ENCODE peak calls at places on chromosome 14, in six cellular contexts. One of them, this sample, is unnamed.

GRCh38 chr14:74905595-74906142 is 17.4 kb downstream of the RPS6KL1 start:
- DNase-seq in adipocyte: peak; percentile 89
- DNase-seq in right lobe of liver: peak; percentile 75
- DNase-seq in OCI-LY7: peak; percentile 68
- DNase-seq in mammary epithelial cell: peak; percentile 20
- DNase-seq in esophagus squamous epithelium: no peak
- DNase-seq in this sample: no peak

GRCh38 chr14:49766839-49767238 is 1.1 kb upstream of the KLHDC2 start:
- DNase-seq in adipocyte: peak; percentile 13
- DNase-seq in OCI-LY7: peak; percentile 21
- DNase-seq in esophagus squamous epithelium: no peak
- DNase-seq in right lobe of liver: no peak
- DNase-seq in mammary epithelial cell: peak; percentile 13
- DNase-seq in this sample: no peak

GRCh38 chr14:100498068-100498467 is 89.1 kb downstream of the BEGAIN start:
- DNase-seq in right lobe of liver: no peak
- DNase-seq in esophagus squamous epithelium: no peak
- DNase-seq in adipocyte: no peak
- DNase-seq in OCI-LY7: no peak
- DNase-seq in mammary epithelial cell: no peak
- DNase-seq in this sample: no peak

GRCh38 chr14:93971635-93972027 is 4.7 kb downstream of the ASB2 start:
- DNase-seq in right lobe of liver: no peak
- DNase-seq in adipocyte: no peak
- DNase-seq in esophagus squamous epithelium: no peak
- DNase-seq in mammary epithelial cell: no peak
- DNase-seq in OCI-LY7: peak; percentile 36
- DNase-seq in this sample: no peak

GRCh38 chr14:64800000-64800399 is 79.7 kb downstream of the SPTB start:
- DNase-seq in mammary epithelial cell: peak; percentile 23
- DNase-seq in right lobe of liver: no peak
- DNase-seq in esophagus squamous epithelium: no peak
- DNase-seq in OCI-LY7: peak; percentile 7
- DNase-seq in adipocyte: peak; percentile 65
- DNase-seq in this sample: no peak

GRCh38 chr14:104786091-104786586 is 9.4 kb downstream of the AKT1 start:
- DNase-seq in mammary epithelial cell: no peak
- DNase-seq in right lobe of liver: no peak
- DNase-seq in esophagus squamous epithelium: no peak
- DNase-seq in adipocyte: no peak
- DNase-seq in OCI-LY7: no peak
- DNase-seq in this sample: no peak

GRCh38 chr14:95519699-95520098 is 3.2 kb upstream of the SYNE3 start:
- DNase-seq in mammary epithelial cell: peak; percentile 72
- DNase-seq in OCI-LY7: peak; percentile 58
- DNase-seq in adipocyte: peak; percentile 95
- DNase-seq in right lobe of liver: peak; percentile 57
- DNase-seq in esophagus squamous epithelium: peak; percentile 40
- DNase-seq in this sample: no peak

GRCh38 chr14:20714593-20715250 is 26.2 kb downstream of the ANG start:
- DNase-seq in esophagus squamous epithelium: no peak
- DNase-seq in adipocyte: no peak
- DNase-seq in right lobe of liver: peak; percentile 60
- DNase-seq in OCI-LY7: no peak
- DNase-seq in mammary epithelial cell: peak; percentile 79
- DNase-seq in this sample: peak; percentile 36

GRCh38 chr14:57299511-57299910 is 30.7 kb downstream of the AP5M1 start:
- DNase-seq in OCI-LY7: no peak
- DNase-seq in right lobe of liver: no peak
- DNase-seq in adipocyte: no peak
- DNase-seq in mammary epithelial cell: no peak
- DNase-seq in esophagus squamous epithelium: no peak
- DNase-seq in this sample: no peak

GRCh38 chr14:90705052-90705392 is 111.2 kb downstream of the TTC7B start:
- DNase-seq in adipocyte: no peak
- DNase-seq in right lobe of liver: no peak
- DNase-seq in OCI-LY7: no peak
- DNase-seq in esophagus squamous epithelium: no peak
- DNase-seq in mammary epithelial cell: no peak
- DNase-seq in this sample: no peak

GRCh38 chr14:103697601-103698379 is 17.5 kb downstream of the XRCC3 start:
- DNase-seq in OCI-LY7: no peak
- DNase-seq in esophagus squamous epithelium: no peak
- DNase-seq in mammary epithelial cell: no peak
- DNase-seq in right lobe of liver: no peak
- DNase-seq in adipocyte: no peak
- DNase-seq in this sample: no peak

GRCh38 chr14:36279306-36280244 is 40.9 kb downstream of the MBIP start:
- DNase-seq in adipocyte: no peak
- DNase-seq in right lobe of liver: no peak
- DNase-seq in esophagus squamous epithelium: no peak
- DNase-seq in mammary epithelial cell: peak; percentile 58
- DNase-seq in OCI-LY7: no peak
- DNase-seq in this sample: no peak

GRCh38 chr14:81164167-81164774 is 56.5 kb downstream of the GTF2A1 start:
- DNase-seq in esophagus squamous epithelium: no peak
- DNase-seq in mammary epithelial cell: peak; percentile 85
- DNase-seq in OCI-LY7: peak; percentile 75
- DNase-seq in right lobe of liver: peak; percentile 76
- DNase-seq in adipocyte: peak; percentile 50
- DNase-seq in this sample: no peak

GRCh38 chr14:83096092-83096491 is 1562.4 kb upstream of the SEL1L start:
- DNase-seq in adipocyte: peak; percentile 29
- DNase-seq in right lobe of liver: no peak
- DNase-seq in mammary epithelial cell: no peak
- DNase-seq in esophagus squamous epithelium: no peak
- DNase-seq in OCI-LY7: no peak
- DNase-seq in this sample: no peak

GRCh38 chr14:35556548-35556947 is 22.6 kb downstream of the INSM2 start:
- DNase-seq in mammary epithelial cell: no peak
- DNase-seq in OCI-LY7: no peak
- DNase-seq in esophagus squamous epithelium: no peak
- DNase-seq in right lobe of liver: no peak
- DNase-seq in adipocyte: no peak
- DNase-seq in this sample: no peak

GRCh38 chr14:74913986-74914573 is 9.0 kb downstream of the RPS6KL1 start:
- DNase-seq in OCI-LY7: peak; percentile 59
- DNase-seq in mammary epithelial cell: peak; percentile 57
- DNase-seq in esophagus squamous epithelium: no peak
- DNase-seq in right lobe of liver: peak; percentile 74
- DNase-seq in adipocyte: peak; percentile 94
- DNase-seq in this sample: no peak

GRCh38 chr14:96830946-96831345 is 33.8 kb downstream of the VRK1 start:
- DNase-seq in right lobe of liver: no peak
- DNase-seq in mammary epithelial cell: no peak
- DNase-seq in esophagus squamous epithelium: no peak
- DNase-seq in OCI-LY7: no peak
- DNase-seq in adipocyte: no peak
- DNase-seq in this sample: no peak
- H3K4me3 ChIP-seq in right lobe of liver: no peak overlapping the region
- H3K4me3 ChIP-seq in mammary epithelial cell: no peak overlapping the region
- H3K4me3 ChIP-seq in esophagus squamous epithelium: no peak overlapping the region
- H3K4me3 ChIP-seq in OCI-LY7: no peak overlapping the region
- H3K4me3 ChIP-seq in adipocyte: no peak overlapping the region
- H3K4me3 ChIP-seq in this sample: no peak overlapping the region

GRCh38 chr14:68514611-68515194 is 278.2 kb downstream of the ZFP36L1 start:
- DNase-seq in esophagus squamous epithelium: no peak
- DNase-seq in OCI-LY7: no peak
- DNase-seq in mammary epithelial cell: peak; percentile 29
- DNase-seq in right lobe of liver: no peak
- DNase-seq in adipocyte: no peak
- DNase-seq in this sample: no peak
- H3K4me1 ChIP-seq in esophagus squamous epithelium: peaks cover 50% of the 10 kb centered on the region
- H3K4me1 ChIP-seq in OCI-LY7: peaks cover 52% of the 10 kb centered on the region
- H3K4me1 ChIP-seq in mammary epithelial cell: peaks cover 56% of the 10 kb centered on the region
- H3K4me1 ChIP-seq in right lobe of liver: peaks cover 3% of the 10 kb centered on the region
- H3K4me1 ChIP-seq in adipocyte: peaks cover 65% of the 10 kb centered on the region
- H3K4me1 ChIP-seq in this sample: peaks cover 17% of the 10 kb centered on the region

DNA sequence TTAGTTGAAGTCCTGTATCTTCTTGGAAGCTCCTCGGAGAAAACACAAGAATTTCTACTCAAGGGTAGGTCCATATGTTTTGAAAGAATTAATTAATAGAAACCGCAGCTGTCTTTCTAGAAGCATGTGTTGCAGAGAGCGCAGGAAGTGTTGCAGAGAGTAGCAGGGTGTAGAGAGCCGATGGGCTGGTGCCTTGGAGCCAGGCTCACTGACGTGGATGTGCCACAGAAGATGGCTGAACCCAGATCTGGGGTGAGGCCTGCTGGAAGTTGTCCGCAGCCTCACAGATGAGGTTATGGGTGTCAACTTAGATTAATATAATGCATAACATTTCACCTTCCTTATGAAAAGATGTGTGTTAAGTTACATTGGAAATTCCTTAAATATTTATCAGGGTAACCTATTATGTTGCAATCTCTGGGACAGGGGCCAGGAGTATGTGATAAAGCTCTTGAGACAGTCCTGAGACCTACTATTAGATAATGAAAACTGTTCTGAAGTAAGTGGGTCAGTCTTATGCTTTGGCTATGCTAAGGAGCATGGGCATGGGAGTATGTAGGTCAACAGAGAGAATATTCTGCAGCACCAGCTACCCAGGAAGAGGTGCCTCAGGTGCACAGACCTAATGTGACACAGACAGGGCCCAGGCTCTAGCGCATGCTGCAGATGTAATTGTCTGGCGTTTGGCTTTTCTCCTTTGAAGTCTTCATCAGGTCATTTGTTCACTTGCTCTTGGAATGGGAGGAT is 973.3 kb downstream of the BCL11B start:
- DNase-seq in mammary epithelial cell: no peak
- DNase-seq in right lobe of liver: no peak
- DNase-seq in adipocyte: no peak
- DNase-seq in esophagus squamous epithelium: no peak
- DNase-seq in OCI-LY7: no peak
- DNase-seq in this sample: no peak
- H3K9me3 ChIP-seq in mammary epithelial cell: no peaks in the 10 kb centered on the region
- H3K9me3 ChIP-seq in right lobe of liver: no peaks in the 10 kb centered on the region
- H3K9me3 ChIP-seq in adipocyte: no peaks in the 10 kb centered on the region
- H3K9me3 ChIP-seq in esophagus squamous epithelium: no peaks in the 10 kb centered on the region
- H3K9me3 ChIP-seq in OCI-LY7: no peaks in the 10 kb centered on the region
- H3K9me3 ChIP-seq in this sample: no peaks in the 10 kb centered on the region

GRCh38 chr14:76350671-76351070 is 25.3 kb upstream of the ESRRB start:
- DNase-seq in OCI-LY7: no peak
- DNase-seq in right lobe of liver: no peak
- DNase-seq in adipocyte: no peak
- DNase-seq in mammary epithelial cell: no peak
- DNase-seq in esophagus squamous epithelium: no peak
- DNase-seq in this sample: no peak

GRCh38 chr14:76349993-76350392 is 25.9 kb upstream of the ESRRB start:
- DNase-seq in esophagus squamous epithelium: no peak
- DNase-seq in mammary epithelial cell: no peak
- DNase-seq in OCI-LY7: no peak
- DNase-seq in adipocyte: no peak
- DNase-seq in right lobe of liver: no peak
- DNase-seq in this sample: no peak

GRCh38 chr14:76351941-76352340 is 24.0 kb upstream of the ESRRB start:
- DNase-seq in mammary epithelial cell: no peak
- DNase-seq in adipocyte: no peak
- DNase-seq in esophagus squamous epithelium: no peak
- DNase-seq in OCI-LY7: no peak
- DNase-seq in right lobe of liver: no peak
- DNase-seq in this sample: no peak

GRCh38 chr14:76354310-76354709 is 21.6 kb upstream of the ESRRB start:
- DNase-seq in mammary epithelial cell: no peak
- DNase-seq in right lobe of liver: no peak
- DNase-seq in adipocyte: no peak
- DNase-seq in esophagus squamous epithelium: no peak
- DNase-seq in OCI-LY7: no peak
- DNase-seq in this sample: no peak

GRCh38 chr14:76352639-76353281 is 23.2 kb upstream of the ESRRB start:
- DNase-seq in esophagus squamous epithelium: no peak
- DNase-seq in mammary epithelial cell: peak; percentile 21
- DNase-seq in adipocyte: peak; percentile 74
- DNase-seq in right lobe of liver: peak; percentile 57
- DNase-seq in OCI-LY7: peak; percentile 7
- DNase-seq in this sample: no peak
- H3K4me3 ChIP-seq in esophagus squamous epithelium: no peak overlapping the region
- H3K4me3 ChIP-seq in mammary epithelial cell: peak overlapping the region; percentile 38
- H3K4me3 ChIP-seq in adipocyte: peak overlapping the region; percentile 74
- H3K4me3 ChIP-seq in right lobe of liver: peak overlapping the region; percentile 28
- H3K4me3 ChIP-seq in OCI-LY7: no peak overlapping the region
- H3K4me3 ChIP-seq in this sample: peak overlapping the region; percentile 60

DNA sequence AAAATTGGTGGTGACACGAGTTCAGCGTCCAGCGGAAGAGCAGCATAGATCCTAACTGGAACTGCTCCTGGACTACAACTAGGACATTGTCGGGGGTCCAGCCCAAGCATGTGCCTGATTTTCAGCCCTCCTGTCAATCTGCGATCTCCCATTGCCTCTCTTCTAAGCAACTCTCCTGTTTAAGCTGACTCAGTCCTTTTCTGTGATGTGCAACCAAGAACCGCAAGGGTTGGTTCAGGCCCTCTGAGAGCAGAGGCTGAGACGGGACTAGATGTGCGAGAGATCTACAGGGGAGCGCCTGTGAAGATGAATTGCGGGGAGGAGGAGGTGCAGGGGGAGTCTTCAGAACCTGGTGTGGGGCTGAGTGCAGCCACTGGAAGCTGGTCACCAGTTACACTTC is 3.7 kb upstream of the PAPLN start:
- DNase-seq in OCI-LY7: no peak
- DNase-seq in right lobe of liver: no peak
- DNase-seq in mammary epithelial cell: no peak
- DNase-seq in esophagus squamous epithelium: no peak
- DNase-seq in adipocyte: no peak
- DNase-seq in this sample: no peak
- H3K4me1 ChIP-seq in OCI-LY7: peaks cover 13% of the 10 kb centered on the region
- H3K4me1 ChIP-seq in right lobe of liver: no peaks in the 10 kb centered on the region
- H3K4me1 ChIP-seq in mammary epithelial cell: peaks cover 19% of the 10 kb centered on the region
- H3K4me1 ChIP-seq in esophagus squamous epithelium: peaks cover 21% of the 10 kb centered on the region
- H3K4me1 ChIP-seq in adipocyte: peaks cover 20% of the 10 kb centered on the region
- H3K4me1 ChIP-seq in this sample: peaks cover 22% of the 10 kb centered on the region

This sample was measured in thoracic aorta.